ENCODE peak calls at places on chromosomes 12 and 14, in four cellular contexts. N is mucosa of gallbladder, D is SIG-M5, E is A549. C is an unnamed sample.

GRCh38 chr14:69972755-69973154 is 93.5 kb downstream of the SMOC1 start:
- DNase-seq in N (no peak), D (no peak), E (no peak), C (no peak)

GRCh38 chr14:70254476-70254961 is 65.8 kb upstream of the SLC8A3 start:
- DNase-seq in E (no peak), N (peak; percentile 32), D (no peak), C (no peak)

GRCh38 chr14:56274556-56274955 is 156.3 kb downstream of the PELI2 start:
- DNase-seq in D (no peak), E (no peak), N (no peak), C (no peak)

GRCh38 chr12:116631619-116632018 is 72.4 kb downstream of the MAP1LC3B2 start:
- DNase-seq in E (no peak), N (no peak), D (no peak), C (no peak)

GRCh38 chr12:106897082-106897481 is 58.6 kb upstream of the TMEM263 start:
- DNase-seq in N (no peak), E (no peak), D (no peak), C (no peak)

GRCh38 chr14:101001311-101002069 is 98.0 kb upstream of the RTL1 start:
- DNase-seq in E (no peak), N (no peak), D (no peak), C (no peak)

GRCh38 chr12:991350-992278 is 591 bp downstream of the ERC1 start:
- DNase-seq in D (no peak), E (peak; percentile 77), N (no peak), C (peak; percentile 54)

GRCh38 chr12:116346222-116346621 is 68.7 kb upstream of the MED13L start:
- DNase-seq in N (peak; percentile 38), E (no peak), D (no peak), C (no peak)

GRCh38 chr14:34350903-34351302 is 111.1 kb downstream of the SPTSSA start:
- DNase-seq in E (no peak), D (no peak), N (no peak), C (no peak)

GRCh38 chr14:35534130-35534883 is at the start of gene INSM2:
- DNase-seq in D (no peak), N (no peak), E (no peak), C (peak; percentile 35)

GRCh38 chr12:70305794-70306193 is 60.3 kb upstream of the KCNMB4 start:
- DNase-seq in D (no peak), E (no peak), N (no peak), C (no peak)

GRCh38 chr12:3972576-3972975 is 99.4 kb upstream of the PARP11 start:
- DNase-seq in N (no peak), E (no peak), D (no peak), C (no peak)

GRCh38 chr12:56657416-56658379 is 11.9 kb upstream of the ATP5F1B start:
- DNase-seq in D (no peak), N (no peak), E (no peak), C (no peak)

GRCh38 chr12:100675432-100675831 is 101.9 kb downstream of the GAS2L3 start:
- DNase-seq in D (no peak), N (peak; percentile 45), E (no peak), C (no peak)

GRCh38 chr12:85000766-85001165 is 35.3 kb downstream of the TSPAN19 start:
- DNase-seq in D (no peak), E (no peak), N (no peak), C (no peak)

GRCh38 chr14:51805541-51805940 is 54.9 kb upstream of the GNG2 start:
- DNase-seq in D (no peak), E (no peak), N (no peak), C (no peak)